ENCODE peak calls at places on chromosomes 1 and 21, in ten cellular contexts. A, I, Q, J, N, O, H, D, B and Y are unnamed samples.

GRCh38 chr1:232260861-232261260 is 369.1 kb downstream of the SIPA1L2 start:
- DNase-seq in A (no peak), I (no peak), Q (no peak), J (no peak), N (no peak), O (no peak), H (no peak), D (no peak), B (no peak), Y (peak; percentile 10)

GRCh38 chr1:248825909-248826760 is at the start of gene SH3BP5L:
- DNase-seq in A (peak; percentile 95), I (peak; percentile 82), Q (peak; percentile 96), J (peak; percentile 98), N (peak; percentile 94), O (peak; percentile 95), H (peak; percentile 98), D (peak; percentile 93), B (peak; percentile 97), Y (peak; percentile 96)

GRCh38 chr21:34886554-34887385 is 162.3 kb downstream of the RUNX1 start:
- DNase-seq in A (peak; percentile 77), I (no peak), Q (no peak), J (no peak), N (no peak), O (peak; percentile 79), H (no peak), D (peak; percentile 40), B (peak; percentile 81), Y (no peak)

GRCh38 chr1:113434081-113434873 is 44.0 kb downstream of the MAGI3 start:
- DNase-seq in A (no peak), I (no peak), Q (no peak), J (no peak), N (no peak), O (no peak), H (no peak), D (no peak), B (no peak), Y (no peak)

GRCh38 chr1:211343607-211344334 is 17.1 kb downstream of the TRAF5 start:
- DNase-seq in A (no peak), I (no peak), Q (peak; percentile 31), J (no peak), N (no peak), O (peak; percentile 24), H (peak; percentile 53), D (no peak), B (no peak), Y (no peak)

GRCh38 chr1:57033222-57034019 is 67.6 kb upstream of the C8B start:
- DNase-seq in A (no peak), I (no peak), Q (no peak), J (no peak), N (no peak), O (no peak), H (no peak), D (no peak), B (no peak), Y (peak; percentile 48)

GRCh38 chr21:14418920-14419319 is 36.0 kb upstream of the HSPA13 start:
- DNase-seq in A (no peak), I (no peak), Q (no peak), J (no peak), N (no peak), O (no peak), H (no peak), D (no peak), B (no peak), Y (no peak)

GRCh38 chr21:35138665-35139381 is 89.7 kb upstream of the RUNX1 start:
- DNase-seq in A (no peak), I (no peak), Q (peak; percentile 95), J (no peak), N (peak; percentile 100), O (no peak), H (peak; percentile 92), D (no peak), B (no peak), Y (peak; percentile 89)

GRCh38 chr1:45545019-45545493 is 5.6 kb upstream of the AKR1A1 start:
- DNase-seq in A (no peak), I (no peak), Q (no peak), J (no peak), N (no peak), O (no peak), H (no peak), D (no peak), B (no peak), Y (no peak)

GRCh38 chr1:196558424-196558823 is 49.8 kb downstream of the KCNT2 start:
- DNase-seq in A (no peak), I (no peak), Q (peak; percentile 69), J (peak; percentile 1), N (peak; percentile 90), O (no peak), H (peak; percentile 80), D (peak; percentile 25), B (no peak), Y (no peak)

GRCh38 chr1:67945733-67946374 is 104.6 kb downstream of the DIRAS3 start:
- DNase-seq in A (no peak), I (no peak), Q (peak; percentile 16), J (no peak), N (no peak), O (no peak), H (no peak), D (no peak), B (no peak), Y (no peak)

DNA sequence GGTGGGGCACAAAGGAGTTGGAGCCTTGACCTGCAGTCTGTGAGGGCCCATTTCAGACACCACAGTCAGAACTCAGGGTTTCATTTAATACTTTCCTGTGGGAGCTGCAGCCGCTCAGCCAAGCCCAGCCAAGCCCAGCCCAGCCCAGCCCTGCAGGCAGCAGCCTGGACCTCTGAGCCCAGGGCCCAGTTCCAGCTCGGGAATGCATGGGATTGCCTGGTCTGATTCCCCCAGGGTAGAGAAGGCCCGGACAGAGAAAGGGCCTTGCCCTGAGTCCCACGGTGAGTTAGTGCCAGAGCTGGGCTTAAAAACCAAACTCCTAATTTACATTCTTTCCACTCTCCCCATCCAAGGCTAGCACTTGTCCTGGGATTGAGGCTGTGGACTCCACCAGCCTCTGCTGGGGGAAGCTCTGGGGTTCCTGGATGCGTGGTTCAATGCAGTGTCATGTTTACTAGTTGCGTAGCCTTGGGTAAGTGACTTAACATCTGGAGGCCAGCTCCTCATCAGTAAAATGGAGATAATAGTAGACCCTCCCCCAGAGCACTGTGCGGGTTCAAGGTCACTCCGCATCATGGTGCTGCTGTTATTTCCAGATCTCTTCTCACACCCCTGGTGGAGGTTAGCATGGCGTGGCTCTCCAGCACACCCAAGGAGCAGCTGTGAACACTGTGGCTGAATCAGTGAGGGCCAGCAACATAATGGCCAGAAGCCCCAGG is 29.2 kb upstream of the PKP1 start:
- DNase-seq in A (no peak), I (no peak), Q (no peak), J (no peak), N (no peak), O (no peak), H (no peak), D (no peak), B (no peak), Y (no peak)
- H3K4me3 ChIP-seq in A (no peak overlapping the region), I (no peak overlapping the region), Q (no peak overlapping the region), J (no peak overlapping the region), N (no peak overlapping the region), O (no peak overlapping the region), H (no peak overlapping the region), D (no peak overlapping the region), B (no peak overlapping the region), Y (no peak overlapping the region)

GRCh38 chr1:64934115-64934880 is 32.1 kb downstream of the JAK1 start:
- DNase-seq in A (no peak), I (no peak), Q (peak; percentile 82), J (peak; percentile 63), N (peak; percentile 83), O (no peak), H (peak; percentile 92), D (peak; percentile 41), B (no peak), Y (no peak)
- H3K4me3 ChIP-seq in A (no peak overlapping the region), I (no peak overlapping the region), Q (no peak overlapping the region), J (peak overlapping the region; percentile 22), N (peak overlapping the region; percentile 41), O (no peak overlapping the region), H (peak overlapping the region; percentile 3), D (no peak overlapping the region), B (no peak overlapping the region), Y (no peak overlapping the region)

GRCh38 chr1:52601519-52601918 is 652 bp upstream of the GPX7 start:
- DNase-seq in A (no peak), I (no peak), Q (no peak), J (no peak), N (no peak), O (no peak), H (no peak), D (no peak), B (no peak), Y (no peak)

GRCh38 chr1:52601976-52602327 is 219 bp upstream of the GPX7 start:
- DNase-seq in A (no peak), I (no peak), Q (no peak), J (no peak), N (no peak), O (no peak), H (peak; percentile 16), D (no peak), B (no peak), Y (no peak)

GRCh38 chr1:52603301-52603675 is 1.1 kb downstream of the GPX7 start:
- DNase-seq in A (no peak), I (no peak), Q (no peak), J (no peak), N (no peak), O (no peak), H (no peak), D (no peak), B (no peak), Y (no peak)

GRCh38 chr1:52602328-52603300 is at the start of gene GPX7:
- DNase-seq in A (no peak), I (no peak), Q (peak; percentile 39), J (no peak), N (peak; percentile 49), O (peak; percentile 82), H (peak; percentile 56), D (peak; percentile 25), B (peak; percentile 79), Y (no peak)

GRCh38 chr1:52603680-52604501 is 1.7 kb downstream of the GPX7 start:
- DNase-seq in A (no peak), I (no peak), Q (peak; percentile 16), J (no peak), N (no peak), O (no peak), H (peak; percentile 10), D (no peak), B (no peak), Y (no peak)
- H3K4me3 ChIP-seq in A (peak overlapping the region; percentile 3), I (no peak overlapping the region), Q (no peak overlapping the region), J (no peak overlapping the region), N (no peak overlapping the region), O (no peak overlapping the region), H (no peak overlapping the region), D (no peak overlapping the region), B (no peak overlapping the region), Y (no peak overlapping the region)

DNA sequence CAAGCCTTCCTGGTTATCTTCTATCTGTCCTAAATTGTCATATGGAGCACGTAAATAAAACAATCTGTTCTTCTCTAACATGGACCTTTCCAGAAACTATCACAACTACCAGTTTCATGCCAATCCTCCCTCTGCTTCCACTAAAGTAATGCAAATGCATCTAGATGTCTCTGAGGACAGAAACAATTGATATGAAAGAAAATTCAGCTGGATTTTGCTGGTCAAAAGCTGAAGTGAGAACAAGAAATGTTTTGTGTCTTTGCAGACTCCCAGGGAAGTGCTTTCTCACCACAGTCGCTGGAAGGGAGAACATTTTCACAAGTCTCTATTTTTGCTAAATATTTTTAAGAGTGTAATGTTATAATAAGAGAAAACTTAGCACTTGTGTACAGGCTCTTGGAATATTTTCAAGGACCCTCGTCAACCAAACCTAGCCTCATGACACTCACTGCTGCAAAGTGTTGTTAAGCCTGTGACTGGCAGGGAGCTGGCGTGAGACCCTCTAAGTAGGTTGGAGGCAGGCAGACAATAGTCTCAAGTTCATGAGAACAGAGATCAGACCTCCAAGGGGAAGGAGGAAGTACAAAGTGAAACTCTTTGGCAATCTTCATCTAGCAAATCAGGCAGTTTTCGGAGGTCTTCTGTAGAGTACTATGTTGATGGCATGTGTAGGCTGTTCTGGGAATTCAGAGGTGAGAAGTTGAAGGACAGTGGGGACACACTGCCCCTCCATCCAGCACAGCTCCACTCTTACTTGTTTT is 38.8 kb downstream of the DNASE2B start:
- DNase-seq in A (no peak), I (no peak), Q (no peak), J (no peak), N (no peak), O (no peak), H (no peak), D (no peak), B (no peak), Y (no peak)
- H3K4me3 ChIP-seq in A (no peak overlapping the region), I (no peak overlapping the region), Q (no peak overlapping the region), J (no peak overlapping the region), N (no peak overlapping the region), O (no peak overlapping the region), H (no peak overlapping the region), D (no peak overlapping the region), B (no peak overlapping the region), Y (no peak overlapping the region)